ENCODE peak calls at places on chromosomes 11 and 22, in four cellular contexts. E is K562, R is HCT116, S is HepG2. K is an unnamed sample.

GRCh38 chr11:65504671-65505433 is 6.0 kb downstream of the MALAT1 start:
- DNase-seq in E (peak), S (no peak), R (no peak), K (no peak)

GRCh38 chr11:47784785-47785381 is 17.7 kb upstream of the FNBP4 start:
- DNase-seq in S (no peak), R (no peak), E (no peak), K (no peak)

GRCh38 chr11:9315078-9315688 is 790 bp upstream of the TMEM41B start:
- DNase-seq in R (no peak), S (no peak), E (no peak), K (no peak)

GRCh38 chr11:113474362-113475159 is 637 bp downstream of the DRD2 start:
- DNase-seq in E (peak), S (peak), R (no peak), K (peak)

GRCh38 chr22:44885806-44886360 is 123.9 kb downstream of the PHF21B start:
- DNase-seq in S (no peak), E (no peak), R (no peak), K (no peak)

GRCh38 chr22:24975813-24976341 is 23.4 kb downstream of the KIAA1671 start:
- DNase-seq in E (no peak), R (no peak), S (no peak), K (no peak)

GRCh38 chr22:37933711-37934376 is 19.6 kb downstream of the C22orf23 start:
- DNase-seq in S (peak), R (peak), E (peak), K (peak)

GRCh38 chr22:46436595-46437163 is 100.7 kb downstream of the CELSR1 start:
- DNase-seq in E (no peak), R (no peak), S (no peak), K (no peak)

GRCh38 chr11:17745032-17745772 is 10.6 kb downstream of the KCNC1 start:
- DNase-seq in R (no peak), S (no peak), E (no peak), K (no peak)

GRCh38 chr22:32558681-32559355 is 84.2 kb downstream of the FBXO7 start:
- DNase-seq in R (peak), E (no peak), S (no peak), K (no peak)

GRCh38 chr11:28347351-28347750 is 239.2 kb downstream of the METTL15 start:
- DNase-seq in E (no peak), S (no peak), R (no peak), K (no peak)

GRCh38 chr22:26391623-26392022 is 37.4 kb upstream of the ASPHD2 start:
- DNase-seq in S (no peak), E (no peak), R (no peak), K (no peak)

GRCh38 chr22:21044931-21045584 is 688 bp upstream of the LRRC74B start:
- DNase-seq in S (no peak), E (peak), R (no peak), K (peak)

GRCh38 chr22:21047035-21047661 is 1.4 kb downstream of the LRRC74B start:
- DNase-seq in E (no peak), S (no peak), R (no peak), K (no peak)

GRCh38 chr22:21045585-21046294 is at the start of gene LRRC74B:
- DNase-seq in R (peak), S (peak), E (peak), K (peak)

GRCh38 chr22:21051145-21051835 is 5.5 kb downstream of the LRRC74B start:
- DNase-seq in S (no peak), R (no peak), E (no peak), K (no peak)

DNA sequence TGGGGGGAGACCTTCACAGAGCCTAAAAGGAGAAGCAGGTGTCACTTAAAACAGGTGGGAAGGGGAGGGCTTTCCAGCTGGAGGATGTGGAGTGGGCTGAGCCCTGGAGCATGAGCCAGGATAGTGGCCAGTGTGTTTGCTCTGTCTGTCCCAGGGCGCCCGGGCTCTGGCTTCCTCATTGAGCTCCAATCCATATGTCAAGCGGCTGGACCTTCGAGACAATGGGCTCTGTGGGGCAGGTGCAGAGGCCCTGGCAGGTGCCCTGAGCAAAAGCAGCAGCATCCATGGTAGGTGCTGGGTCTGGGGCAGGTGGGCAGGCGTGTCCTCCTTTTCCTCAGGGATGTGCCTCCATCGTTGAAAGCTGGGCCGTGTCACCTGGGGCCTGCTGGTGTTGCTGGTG is 2.0 kb downstream of the LRRC74B start:
- DNase-seq in E (no peak), S (no peak), R (no peak), K (no peak)
- TF ChIP-seq ELF1 in E (no peak), S (no peak), R (no peak), K (no peak)

DNA sequence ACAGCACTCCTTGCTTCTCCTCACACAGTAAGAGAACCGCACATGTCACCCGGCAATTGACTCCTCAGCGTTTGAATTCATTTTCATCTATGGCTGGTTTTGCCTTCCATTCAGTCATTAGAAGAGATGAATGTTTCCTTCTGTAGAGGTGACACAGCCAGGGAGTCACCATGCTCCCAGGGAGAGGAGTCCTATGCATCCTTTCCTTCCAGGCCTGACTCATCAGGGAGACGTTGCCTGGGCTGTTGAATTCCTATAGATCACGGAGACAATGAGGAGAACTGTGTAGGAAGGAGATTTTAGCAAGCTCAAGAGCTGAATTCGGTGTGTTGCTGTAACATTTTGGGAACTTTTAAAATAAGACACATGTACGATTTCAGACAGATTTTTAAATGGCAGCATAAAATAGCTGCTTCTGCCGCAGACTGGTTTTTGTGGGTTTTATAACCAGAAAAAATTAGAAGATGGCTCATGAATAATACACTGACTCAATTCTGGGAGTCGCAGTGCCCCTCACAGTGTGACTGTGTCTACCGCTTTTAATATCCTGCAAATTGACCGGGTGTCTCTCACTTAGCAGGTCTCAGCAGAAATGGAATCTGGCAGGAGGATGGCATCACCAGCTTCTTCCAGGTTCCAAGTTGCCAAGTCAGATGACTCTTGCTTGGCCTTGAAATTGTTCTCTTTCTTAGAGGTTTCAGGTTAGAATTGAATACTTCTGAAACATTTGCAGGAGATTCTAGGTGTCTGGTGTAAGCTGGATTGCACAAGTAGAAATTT is 44.5 kb upstream of the CLMP start:
- DNase-seq in S (no peak), E (no peak), R (no peak), K (no peak)
- TF ChIP-seq ELF1 in S (no peak), E (no peak), R (no peak), K (no peak)

DNA sequence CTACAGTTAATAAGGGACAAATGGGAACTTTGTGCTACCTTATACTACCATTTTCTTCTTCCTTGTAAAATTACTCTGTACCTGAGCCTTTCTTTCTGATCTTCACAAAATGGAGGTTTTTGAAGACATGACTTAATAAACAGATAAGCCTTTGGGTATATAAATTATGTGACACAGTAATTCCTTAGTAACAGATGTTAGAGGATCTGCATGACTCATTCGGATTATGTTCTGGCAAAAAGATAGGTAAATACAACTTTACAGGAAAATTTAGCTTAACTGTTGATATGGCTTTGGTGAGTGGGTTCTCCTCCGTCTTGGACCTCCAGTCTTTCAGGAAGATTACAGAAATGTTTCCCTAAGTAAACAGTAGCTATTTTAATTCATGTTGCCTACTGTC is 61.8 kb downstream of the BID start:
- DNase-seq in E (peak), S (no peak), R (no peak), K (no peak)
- TF ChIP-seq ELF1 in E (no peak), S (no peak), R (no peak), K (no peak)

GRCh38 chr11:121334973-121335711 is 42.6 kb downstream of the SC5D start:
- DNase-seq in E (no peak), R (no peak), S (no peak), K (no peak)
- TF ChIP-seq ELF1 in E (no peak), R (no peak), S (no peak), K (no peak)